ENCODE peak calls at places on chromosome 9, in seven cellular contexts. I is aorta; E is IMR-90; C is lower lobe of right lung; T is CD8-positive, alpha-beta T cell; P is PC-9; Y is cardiac muscle cell. B is an unnamed sample.

GRCh38 chr9:94928696-94929372 is 202.3 kb downstream of the AOPEP start:
- DNase-seq in E (peak), C (no peak), I (no peak), P (no peak), T (no peak), Y (no peak), B (no peak)

GRCh38 chr9:136695435-136695895 is 8.2 kb upstream of the AGPAT2 start:
- DNase-seq in I (no peak), E (no peak), Y (no peak), T (no peak), C (peak), P (peak), B (no peak)

GRCh38 chr9:89254773-89255125 is 56.2 kb upstream of the CKS2 start:
- DNase-seq in T (no peak), C (no peak), Y (no peak), E (no peak), I (no peak), P (no peak), B (no peak)

GRCh38 chr9:130940693-130941576 is 1.9 kb upstream of the FIBCD1 start:
- DNase-seq in C (peak), I (peak), Y (peak), E (peak), T (peak), P (peak), B (peak)

GRCh38 chr9:124629600-124629999 is 122.4 kb upstream of the NR5A1 start:
- DNase-seq in T (no peak), E (peak), Y (no peak), C (no peak), I (no peak), P (no peak), B (no peak)

GRCh38 chr9:95762322-95762721 is 113.2 kb upstream of the ERCC6L2 start:
- DNase-seq in T (no peak), P (no peak), E (no peak), I (no peak), C (no peak), Y (no peak), B (no peak)

GRCh38 chr9:81314525-81314924 is 374.8 kb downstream of the TLE1 start:
- DNase-seq in P (no peak), Y (no peak), I (no peak), T (no peak), E (no peak), C (no peak), B (no peak)

GRCh38 chr9:7935666-7936065 is 136.1 kb upstream of the DMAC1 start:
- DNase-seq in I (no peak), Y (no peak), C (no peak), E (no peak), P (no peak), T (peak), B (no peak)

DNA sequence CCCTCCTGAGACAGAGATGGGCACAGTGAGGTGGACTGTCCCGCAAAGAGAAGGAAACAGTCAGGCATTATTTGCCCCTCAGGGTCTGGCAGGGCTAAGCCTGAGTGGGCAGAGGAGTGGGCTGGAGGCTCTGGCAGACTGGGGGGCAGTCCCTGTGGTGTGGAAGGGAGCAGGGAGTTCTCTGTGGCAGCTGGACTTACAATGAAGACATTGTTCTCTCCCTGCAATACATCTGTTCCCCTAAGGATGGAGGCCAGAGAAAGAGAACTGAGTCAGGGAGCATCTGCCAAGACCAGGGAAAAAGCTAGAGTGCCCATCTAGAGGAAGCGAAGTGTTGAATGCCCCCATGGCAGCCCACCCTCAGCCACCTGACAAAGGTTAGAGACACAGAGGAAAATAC is 76.3 kb downstream of the ACTL7B start:
- DNase-seq in P (no peak), E (no peak), I (no peak), C (no peak), Y (no peak), T (no peak), B (no peak)
- H3K27ac ChIP-seq in P (no peak), E (no peak), I (no peak), C (no peak), Y (no peak), T (no peak), B (no peak)

GRCh38 chr9:134656334-134657034 is 14.9 kb downstream of the COL5A1 start:
- DNase-seq in E (no peak), I (peak), P (no peak), T (no peak), C (no peak), Y (no peak), B (no peak)
- H3K27ac ChIP-seq in E (no peak), I (no peak), P (no peak), T (no peak), C (no peak), Y (peak), B (no peak)

DNA sequence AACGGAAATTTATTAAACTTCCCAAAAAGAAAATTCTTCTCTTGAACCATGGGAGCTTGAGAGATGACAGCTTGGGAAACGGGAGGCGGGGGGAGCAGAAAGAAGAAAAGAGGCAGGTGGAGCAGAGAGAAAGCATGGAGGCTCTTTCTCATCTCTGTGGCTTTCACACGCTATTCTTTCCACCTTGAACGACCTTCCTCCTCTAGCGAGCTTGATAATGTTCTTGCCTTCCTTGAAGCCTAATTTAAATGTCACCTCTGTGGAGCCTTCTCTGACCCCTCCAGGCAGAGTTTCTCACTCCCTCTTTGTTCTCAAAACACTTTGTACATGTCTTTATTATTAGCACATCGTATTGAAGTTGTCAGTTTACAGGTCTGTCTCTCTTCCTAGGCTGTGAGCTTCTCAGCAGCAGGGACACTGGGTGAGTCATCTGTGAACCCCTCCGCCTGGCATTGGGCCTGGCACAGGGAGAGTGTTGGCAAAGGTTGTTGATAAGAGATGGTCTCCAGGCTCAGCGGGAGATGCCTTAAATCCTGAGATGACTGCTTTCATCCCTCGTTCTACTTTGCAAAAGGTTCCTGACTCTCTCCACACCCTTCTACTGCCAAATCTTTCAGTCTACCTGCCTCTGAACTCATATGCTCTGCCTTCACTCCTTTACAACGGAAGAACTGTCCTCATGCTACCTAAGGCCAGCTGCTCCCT is 14.1 kb upstream of the STRBP start:
- DNase-seq in T (no peak), C (no peak), E (no peak), P (peak), Y (peak), I (no peak), B (no peak)
- H3K27ac ChIP-seq in T (no peak), C (no peak), E (no peak), P (no peak), Y (peak), I (no peak), B (no peak)

GRCh38 chr9:121601234-121601633 is 50.2 kb upstream of the DAB2IP start:
- DNase-seq in Y (no peak), P (no peak), C (no peak), I (no peak), E (no peak), T (no peak), B (no peak)

GRCh38 chr9:121599186-121599871 is 52.1 kb upstream of the DAB2IP start:
- DNase-seq in C (peak), E (peak), I (peak), P (peak), T (no peak), Y (peak), B (no peak)

GRCh38 chr9:121598167-121599000 is 53.0 kb upstream of the DAB2IP start:
- DNase-seq in T (no peak), Y (peak), E (peak), I (peak), C (peak), P (peak), B (no peak)

GRCh38 chr9:121597693-121598166 is 53.7 kb upstream of the DAB2IP start:
- DNase-seq in P (no peak), I (no peak), Y (no peak), E (no peak), C (no peak), T (no peak), B (no peak)

DNA sequence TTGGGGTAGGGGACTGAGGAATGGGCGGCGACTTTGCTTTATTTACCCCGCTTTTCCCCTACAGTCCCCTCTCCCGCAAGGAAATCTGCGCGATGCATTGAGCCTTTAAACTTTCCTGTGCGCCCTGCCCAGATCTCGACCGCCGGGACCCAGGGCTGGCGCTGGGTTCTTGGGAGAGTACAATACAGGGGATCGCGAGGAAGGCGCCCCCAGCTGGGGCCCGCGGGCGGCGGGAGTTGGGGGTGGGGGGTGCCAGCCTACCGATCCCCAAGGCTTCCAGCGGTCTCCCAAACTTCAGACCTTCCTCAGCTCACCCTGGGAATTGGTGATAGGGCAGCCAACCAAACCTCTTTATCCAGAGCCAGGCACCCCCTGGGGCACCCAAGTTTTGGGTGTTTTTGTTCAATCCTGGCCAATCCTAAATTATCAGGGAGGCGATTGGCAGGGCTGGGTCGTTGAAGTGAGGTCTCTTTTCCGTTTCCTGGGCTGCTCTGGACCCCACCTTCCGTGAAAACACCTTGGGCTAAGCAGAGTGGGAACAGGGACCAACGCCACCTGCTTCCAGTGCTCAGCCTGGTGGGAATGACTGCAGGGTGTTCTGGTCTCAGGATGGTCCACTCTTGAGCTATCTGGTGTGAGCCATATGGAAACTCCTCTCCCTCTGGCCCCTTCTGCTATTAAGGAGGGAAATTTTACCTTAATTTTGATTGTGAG is 51.4 kb upstream of the DAB2IP start:
- DNase-seq in P (no peak), C (no peak), T (no peak), Y (peak), I (no peak), E (no peak), B (no peak)
- H3K27ac ChIP-seq in P (no peak), C (peak), T (no peak), Y (peak), I (no peak), E (no peak), B (no peak)

GRCh38 chr9:121447341-121447834 is 52.3 kb downstream of the GGTA1 start:
- DNase-seq in I (no peak), Y (no peak), E (peak), T (no peak), C (no peak), P (no peak), B (no peak)

GRCh38 chr9:121445986-121446385 is 53.7 kb downstream of the GGTA1 start:
- DNase-seq in C (no peak), Y (no peak), P (peak), I (no peak), T (no peak), E (no peak), B (no peak)

GRCh38 chr9:121449786-121450185 is 49.9 kb downstream of the GGTA1 start:
- DNase-seq in E (no peak), T (no peak), Y (no peak), P (no peak), C (no peak), I (no peak), B (no peak)

GRCh38 chr9:121453232-121453892 is 46.3 kb downstream of the GGTA1 start:
- DNase-seq in C (no peak), P (no peak), T (no peak), Y (no peak), I (no peak), E (no peak), B (no peak)

DNA sequence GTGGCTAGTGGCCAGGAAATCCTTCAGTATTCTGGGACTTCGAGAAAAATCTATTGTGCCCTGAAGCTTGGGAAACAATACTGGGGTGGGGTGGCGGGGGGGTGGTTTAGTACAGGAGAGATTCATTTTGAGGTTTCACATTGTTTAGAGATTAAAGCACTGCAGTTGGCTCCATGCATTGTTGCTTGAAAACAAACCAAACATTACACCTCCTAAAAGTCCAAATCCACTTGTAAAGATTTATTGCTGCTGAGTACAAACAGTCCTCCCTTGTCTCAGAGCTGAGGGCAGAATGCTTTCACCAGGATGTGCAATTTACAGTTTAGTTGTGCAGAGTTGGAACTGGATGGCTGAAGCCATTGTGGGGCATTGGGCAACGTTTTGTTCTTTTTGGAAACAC is 49.4 kb downstream of the GGTA1 start:
- DNase-seq in Y (no peak), T (no peak), E (no peak), C (no peak), P (no peak), I (no peak), B (no peak)
- H3K27ac ChIP-seq in Y (no peak), T (no peak), E (no peak), C (no peak), P (no peak), I (no peak), B (no peak)